ENCODE peak calls at places on chromosome 13, in nine cellular contexts. Z is astrocyte of the cerebellum, E is WTC11, U is lung, B is choroid plexus epithelial cell, N is D721Med, A is coronary artery, M is GM12864, K is omental fat pad. P is an unnamed sample.

GRCh38 chr13:98575009-98575866 is 1.7 kb downstream of the STK24 start:
- DNase-seq in Z (no peak), N (no peak), K (no peak), B (peak; percentile 56), E (no peak), U (no peak), A (no peak), M (no peak), P (peak; percentile 60)

GRCh38 chr13:111251646-111252448 is 68.6 kb upstream of the TEX29 start:
- DNase-seq in K (no peak), U (no peak), B (peak; percentile 16), M (no peak), N (no peak), E (no peak), Z (no peak), A (peak; percentile 16), P (no peak)

GRCh38 chr13:24032252-24032651 is 128.3 kb upstream of the SPATA13 start:
- DNase-seq in N (no peak), M (no peak), A (no peak), B (peak; percentile 83), U (peak; percentile 27), E (no peak), K (no peak), Z (peak; percentile 64), P (peak; percentile 74)

GRCh38 chr13:111270765-111271164 is 49.7 kb upstream of the TEX29 start:
- DNase-seq in A (no peak), N (no peak), B (peak; percentile 59), U (no peak), E (no peak), K (no peak), M (no peak), Z (no peak), P (no peak)

GRCh38 chr13:91298060-91298459 is 49.4 kb upstream of the MIR17HG start:
- DNase-seq in M (no peak), E (no peak), N (no peak), Z (no peak), A (no peak), U (no peak), B (no peak), K (no peak), P (no peak)

GRCh38 chr13:63117710-63118109 is 1702.1 kb upstream of the PCDH20 start:
- DNase-seq in M (no peak), U (no peak), N (no peak), B (no peak), K (no peak), Z (no peak), A (no peak), E (no peak), P (no peak)

GRCh38 chr13:109088528-109088927 is 459.1 kb downstream of the MYO16 start:
- DNase-seq in Z (no peak), U (no peak), N (no peak), A (no peak), B (peak; percentile 12), K (no peak), E (no peak), M (no peak), P (no peak)

GRCh38 chr13:109224033-109224432 is 562.4 kb downstream of the IRS2 start:
- DNase-seq in B (no peak), Z (no peak), U (no peak), E (no peak), M (no peak), N (no peak), A (no peak), K (no peak), P (no peak)

GRCh38 chr13:28655566-28655965 is 3.4 kb upstream of the POMP start:
- DNase-seq in Z (no peak), K (no peak), N (no peak), M (no peak), B (peak; percentile 69), U (no peak), A (no peak), E (no peak), P (no peak)

GRCh38 chr13:33312150-33312908 is 26.8 kb upstream of the STARD13 start:
- DNase-seq in M (no peak), N (no peak), K (no peak), Z (peak; percentile 8), U (no peak), A (no peak), E (no peak), B (peak; percentile 71), P (no peak)

GRCh38 chr13:48431987-48432615 is 19.2 kb upstream of the LPAR6 start:
- DNase-seq in E (no peak), M (no peak), Z (no peak), U (no peak), N (no peak), K (no peak), B (peak; percentile 74), A (no peak), P (no peak)

GRCh38 chr13:26656919-26657318 is 99.4 kb downstream of the WASF3 start:
- DNase-seq in Z (no peak), U (no peak), K (no peak), B (peak; percentile 70), N (no peak), E (no peak), A (no peak), M (peak; percentile 3), P (no peak)

GRCh38 chr13:22148187-22148586 is 477.3 kb downstream of the FGF9 start:
- DNase-seq in B (no peak), Z (no peak), E (no peak), M (no peak), A (no peak), N (no peak), U (no peak), K (no peak), P (no peak)

GRCh38 chr13:106348032-106348431 is 187.4 kb downstream of the EFNB2 start:
- DNase-seq in A (no peak), E (no peak), N (no peak), K (no peak), M (no peak), B (peak; percentile 77), U (no peak), Z (peak; percentile 33), P (no peak)

GRCh38 chr13:34046457-34046856 is 228.5 kb downstream of the RFC3 start:
- DNase-seq in N (no peak), E (no peak), B (no peak), K (no peak), A (no peak), Z (no peak), U (no peak), M (no peak), P (no peak)

DNA sequence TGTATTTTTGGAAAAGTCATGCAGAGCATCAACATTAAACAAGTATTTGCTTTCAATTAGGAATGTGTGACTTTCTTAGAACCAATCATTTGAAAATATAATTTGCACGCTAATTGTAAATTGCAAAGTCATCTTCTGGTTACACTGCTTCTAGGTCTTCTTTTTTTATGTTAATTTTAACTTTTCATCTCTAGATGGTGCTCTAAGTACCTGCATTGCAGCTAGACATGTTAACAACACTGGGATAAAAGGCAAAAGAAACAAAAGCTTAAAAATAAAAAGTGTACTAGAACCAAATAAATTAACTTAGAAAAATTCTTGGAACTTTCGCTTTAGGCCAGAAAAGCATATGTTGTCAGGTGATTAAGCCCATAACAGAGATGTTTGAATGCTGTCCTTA is 2758.2 kb downstream of the PCDH9 start:
- DNase-seq in U (no peak), Z (peak; percentile 22), B (peak; percentile 79), M (no peak), K (no peak), E (no peak), N (no peak), A (no peak), P (no peak)
- TF ChIP-seq CTCF in U (no peak), Z (peak; percentile 31), B (peak; percentile 62), M (no peak), K (no peak), E (no peak), N (peak; percentile 37), A (peak; percentile 21), P (peak; percentile 55)

GRCh38 chr13:101545521-101545920 is 93.0 kb downstream of the ITGBL1 start:
- DNase-seq in B (peak; percentile 75), E (no peak), Z (no peak), A (no peak), M (no peak), U (no peak), K (no peak), N (no peak), P (no peak)
- TF ChIP-seq CTCF in B (peak; percentile 65), E (no peak), Z (peak; percentile 4), A (no peak), M (no peak), U (no peak), K (no peak), N (no peak), P (no peak)

GRCh38 chr13:50082426-50083283 is 67.4 kb downstream of the KCNRG start:
- DNase-seq in B (peak; percentile 82), A (no peak), E (peak; percentile 67), Z (no peak), M (peak; percentile 70), K (peak; percentile 51), U (peak; percentile 86), N (no peak), P (peak; percentile 52)

GRCh38 chr13:50080158-50080855 is 65.1 kb downstream of the KCNRG start:
- DNase-seq in M (no peak), A (no peak), N (no peak), K (no peak), B (peak; percentile 59), E (no peak), U (no peak), Z (no peak), P (no peak)

GRCh38 chr13:50080856-50081105 is 65.5 kb downstream of the KCNRG start:
- DNase-seq in B (peak; percentile 39), N (no peak), E (no peak), A (no peak), K (no peak), M (no peak), Z (no peak), U (no peak), P (no peak)

GRCh38 chr13:50081899-50082425 is 66.7 kb downstream of the KCNRG start:
- DNase-seq in Z (peak; percentile 98), E (peak; percentile 99), A (peak; percentile 99), U (peak; percentile 98), B (peak; percentile 99), M (peak; percentile 96), K (peak; percentile 88), N (peak; percentile 51), P (peak; percentile 96)

DNA sequence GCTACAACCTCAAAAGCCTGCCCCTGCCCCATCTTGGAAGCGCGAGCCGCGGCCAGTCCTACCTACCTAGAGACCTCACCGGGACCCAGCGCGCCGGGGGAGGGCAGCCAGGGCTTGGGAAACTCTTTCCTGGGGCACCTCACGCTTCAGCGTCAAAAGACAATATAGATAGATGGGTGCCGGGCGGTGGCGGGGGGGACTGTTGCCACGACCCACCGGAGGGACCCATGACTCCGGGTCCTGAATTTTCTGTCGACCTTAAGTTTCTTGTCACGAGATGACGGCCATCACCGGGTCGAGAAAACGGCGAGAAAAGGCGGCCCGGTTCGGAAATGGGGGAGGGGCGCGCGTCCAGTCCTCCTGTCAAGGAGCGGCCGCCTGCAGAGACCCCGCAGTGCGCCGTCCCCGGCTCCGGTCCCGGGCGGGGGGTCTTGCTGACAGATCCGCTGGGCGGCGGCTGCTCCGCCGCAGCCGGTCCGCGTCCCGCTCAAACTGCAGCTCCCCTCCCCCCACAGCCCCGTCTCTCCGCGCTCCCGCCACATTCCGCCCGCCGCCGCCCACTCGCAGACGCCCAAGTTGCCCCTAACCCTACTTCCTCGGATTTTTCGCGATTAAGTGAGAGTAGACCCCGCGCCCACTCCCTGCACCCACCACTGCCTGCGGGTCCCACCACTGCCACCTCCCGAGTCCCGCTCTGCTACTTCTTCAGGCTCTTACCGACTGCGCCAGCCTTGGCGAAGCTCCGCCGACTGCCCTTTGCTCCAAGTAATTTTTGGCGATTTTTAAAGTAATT is 66.1 kb downstream of the KCNRG start:
- DNase-seq in N (no peak), M (no peak), K (peak; percentile 29), B (no peak), A (peak; percentile 79), E (peak; percentile 66), U (peak; percentile 54), Z (no peak), P (no peak)
- TF ChIP-seq CTCF in N (no peak), M (no peak), K (no peak), B (peak; percentile 34), A (no peak), E (no peak), U (no peak), Z (peak; percentile 19), P (peak; percentile 9)

GRCh38 chr13:74134777-74135305 is 637 bp upstream of the KLF12 start:
- DNase-seq in K (no peak), E (peak; percentile 32), A (peak; percentile 74), U (peak; percentile 53), M (no peak), N (no peak), Z (no peak), B (no peak), P (no peak)
- TF ChIP-seq CTCF in K (no peak), E (no peak), A (no peak), U (no peak), M (no peak), N (no peak), Z (no peak), B (no peak), P (no peak)